ENCODE peak calls at places on chromosomes 12 and 14, in four cellular contexts. One of them, this sample, is unnamed.

GRCh38 chr12:49060237-49061156 is at the start of gene KMT2D:
- DNase-seq in K562: peak; percentile 90
- DNase-seq in HepG2: peak; percentile 84
- DNase-seq in SK-N-SH: peak; percentile 95
- DNase-seq in this sample: peak; percentile 92

GRCh38 chr14:20609215-20610001 is 18.2 kb upstream of the RNASE12 start:
- DNase-seq in SK-N-SH: peak; percentile 75
- DNase-seq in HepG2: peak; percentile 96
- DNase-seq in K562: peak; percentile 66
- DNase-seq in this sample: peak; percentile 59

GRCh38 chr12:77845831-77846230 is 15.1 kb downstream of the NAV3 start:
- DNase-seq in HepG2: no peak
- DNase-seq in K562: no peak
- DNase-seq in SK-N-SH: no peak
- DNase-seq in this sample: no peak

GRCh38 chr14:20934148-20934762 is 21.0 kb upstream of the RNASE2 start:
- DNase-seq in SK-N-SH: peak; percentile 27
- DNase-seq in HepG2: no peak
- DNase-seq in K562: peak; percentile 72
- DNase-seq in this sample: peak; percentile 90

GRCh38 chr14:31660191-31660590 is 99.0 kb downstream of the NUBPL start:
- DNase-seq in SK-N-SH: no peak
- DNase-seq in K562: no peak
- DNase-seq in HepG2: no peak
- DNase-seq in this sample: no peak

GRCh38 chr14:37985826-37986470 is 221.8 kb upstream of the SSTR1 start:
- DNase-seq in K562: peak; percentile 5
- DNase-seq in HepG2: peak; percentile 77
- DNase-seq in SK-N-SH: peak; percentile 2
- DNase-seq in this sample: peak; percentile 59

GRCh38 chr14:67526676-67527459 is 6.2 kb upstream of the PLEKHH1 start:
- DNase-seq in SK-N-SH: peak; percentile 65
- DNase-seq in HepG2: peak; percentile 43
- DNase-seq in K562: peak; percentile 49
- DNase-seq in this sample: peak; percentile 62

GRCh38 chr14:89178802-89179201 is 238.2 kb downstream of the FOXN3 start:
- DNase-seq in HepG2: no peak
- DNase-seq in K562: no peak
- DNase-seq in SK-N-SH: no peak
- DNase-seq in this sample: no peak

GRCh38 chr12:51238037-51238509 is 553 bp upstream of the DAZAP2 start:
- DNase-seq in HepG2: no peak
- DNase-seq in SK-N-SH: peak; percentile 31
- DNase-seq in K562: no peak
- DNase-seq in this sample: no peak

GRCh38 chr12:99918003-99918402 is 66.7 kb downstream of the ANKS1B start:
- DNase-seq in HepG2: no peak
- DNase-seq in K562: no peak
- DNase-seq in SK-N-SH: no peak
- DNase-seq in this sample: no peak

GRCh38 chr12:29698756-29699155 is 85.0 kb downstream of the TMTC1 start:
- DNase-seq in HepG2: no peak
- DNase-seq in SK-N-SH: no peak
- DNase-seq in K562: no peak
- DNase-seq in this sample: no peak

GRCh38 chr12:7101694-7102131 is 7.3 kb downstream of the C1RL start:
- DNase-seq in SK-N-SH: no peak
- DNase-seq in HepG2: no peak
- DNase-seq in K562: no peak
- DNase-seq in this sample: no peak

GRCh38 chr14:96095581-96096476 is 56.7 kb downstream of the C14orf132 start:
- DNase-seq in SK-N-SH: peak; percentile 82
- DNase-seq in HepG2: peak; percentile 55
- DNase-seq in K562: no peak
- DNase-seq in this sample: no peak

GRCh38 chr12:88935856-88936255 is 355.6 kb upstream of the KITLG start:
- DNase-seq in K562: no peak
- DNase-seq in SK-N-SH: no peak
- DNase-seq in HepG2: no peak
- DNase-seq in this sample: no peak

GRCh38 chr12:117143008-117143532 is 43.9 kb upstream of the TESC start:
- DNase-seq in K562: no peak
- DNase-seq in SK-N-SH: peak; percentile 37
- DNase-seq in HepG2: peak; percentile 92
- DNase-seq in this sample: no peak

GRCh38 chr14:101191882-101192660 is 288.5 kb upstream of the RTL1 start:
- DNase-seq in SK-N-SH: no peak
- DNase-seq in HepG2: no peak
- DNase-seq in K562: no peak
- DNase-seq in this sample: no peak

GRCh38 chr12:14913381-14913781 is 25.0 kb downstream of the ERP27 start:
- DNase-seq in SK-N-SH: no peak
- DNase-seq in HepG2: no peak
- DNase-seq in K562: no peak
- DNase-seq in this sample: no peak

GRCh38 chr12:47067778-47068431 is 11.5 kb upstream of the PCED1B start:
- DNase-seq in K562: no peak
- DNase-seq in HepG2: no peak
- DNase-seq in SK-N-SH: no peak
- DNase-seq in this sample: no peak

GRCh38 chr14:100381386-100382105 is 58.4 kb downstream of the SLC25A47 start:
- DNase-seq in HepG2: no peak
- DNase-seq in SK-N-SH: no peak
- DNase-seq in K562: no peak
- DNase-seq in this sample: no peak

GRCh38 chr14:67532998-67533753 is at the start of gene PLEKHH1:
- DNase-seq in K562: peak; percentile 68
- DNase-seq in SK-N-SH: peak; percentile 91
- DNase-seq in HepG2: peak; percentile 49
- DNase-seq in this sample: peak; percentile 75

GRCh38 chr12:59121466-59121865 is 201.2 kb upstream of the LRIG3 start:
- DNase-seq in SK-N-SH: no peak
- DNase-seq in K562: no peak
- DNase-seq in HepG2: no peak
- DNase-seq in this sample: no peak

GRCh38 chr14:103284574-103285467 is 49.2 kb upstream of the EIF5 start:
- DNase-seq in K562: no peak
- DNase-seq in HepG2: peak; percentile 32
- DNase-seq in SK-N-SH: no peak
- DNase-seq in this sample: no peak

GRCh38 chr12:7970475-7971252 is 34.7 kb upstream of the SLC2A3 start:
- DNase-seq in SK-N-SH: peak; percentile 86
- DNase-seq in HepG2: no peak
- DNase-seq in K562: peak; percentile 88
- DNase-seq in this sample: peak; percentile 96

GRCh38 chr14:28813810-28814209 is 47.2 kb downstream of the FOXG1 start:
- DNase-seq in K562: no peak
- DNase-seq in HepG2: no peak
- DNase-seq in SK-N-SH: no peak
- DNase-seq in this sample: no peak

GRCh38 chr12:50925342-50925651 is 27.0 kb upstream of the HIGD1C start:
- DNase-seq in SK-N-SH: no peak
- DNase-seq in HepG2: no peak
- DNase-seq in K562: no peak
- DNase-seq in this sample: peak; percentile 28

DNA sequence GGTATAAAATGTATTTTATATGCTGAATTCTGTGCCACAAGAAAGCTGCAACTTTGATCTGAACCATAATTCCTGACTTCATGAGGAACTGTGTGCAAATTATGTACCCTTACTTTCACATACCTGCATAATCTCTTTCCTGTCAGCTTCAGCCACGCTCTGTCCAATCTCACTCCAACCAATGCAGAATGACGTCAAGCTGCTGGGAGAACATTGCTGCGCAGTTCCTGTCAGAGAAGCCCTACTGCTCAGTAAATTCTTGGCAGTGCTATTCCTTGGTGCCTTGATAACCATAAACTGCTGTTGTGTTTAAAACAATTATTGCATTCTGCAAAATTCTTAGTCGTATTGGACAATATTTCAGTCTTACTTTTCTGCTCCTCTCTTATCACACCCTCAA is 274.7 kb upstream of the NOVA1 start:
- DNase-seq in HepG2: no peak
- DNase-seq in SK-N-SH: no peak
- DNase-seq in K562: no peak
- DNase-seq in this sample: no peak
- TF ChIP-seq FOXJ3 in HepG2: no peak
- TF ChIP-seq FOXJ3 in SK-N-SH: no peak
- TF ChIP-seq FOXJ3 in K562: no peak
- TF ChIP-seq FOXJ3 in this sample: no peak

GRCh38 chr12:11545438-11546330 is 103.8 kb upstream of the ETV6 start:
- DNase-seq in K562: no peak
- DNase-seq in SK-N-SH: peak; percentile 47
- DNase-seq in HepG2: no peak
- DNase-seq in this sample: no peak
- TF ChIP-seq FOXJ3 in K562: no peak
- TF ChIP-seq FOXJ3 in SK-N-SH: no peak
- TF ChIP-seq FOXJ3 in HepG2: no peak
- TF ChIP-seq FOXJ3 in this sample: no peak

GRCh38 chr12:113055594-113056380 is 743 bp upstream of the DTX1 start:
- DNase-seq in HepG2: no peak
- DNase-seq in K562: no peak
- DNase-seq in SK-N-SH: no peak
- DNase-seq in this sample: no peak
- TF ChIP-seq FOXJ3 in HepG2: no peak
- TF ChIP-seq FOXJ3 in K562: no peak
- TF ChIP-seq FOXJ3 in SK-N-SH: no peak
- TF ChIP-seq FOXJ3 in this sample: no peak

DNA sequence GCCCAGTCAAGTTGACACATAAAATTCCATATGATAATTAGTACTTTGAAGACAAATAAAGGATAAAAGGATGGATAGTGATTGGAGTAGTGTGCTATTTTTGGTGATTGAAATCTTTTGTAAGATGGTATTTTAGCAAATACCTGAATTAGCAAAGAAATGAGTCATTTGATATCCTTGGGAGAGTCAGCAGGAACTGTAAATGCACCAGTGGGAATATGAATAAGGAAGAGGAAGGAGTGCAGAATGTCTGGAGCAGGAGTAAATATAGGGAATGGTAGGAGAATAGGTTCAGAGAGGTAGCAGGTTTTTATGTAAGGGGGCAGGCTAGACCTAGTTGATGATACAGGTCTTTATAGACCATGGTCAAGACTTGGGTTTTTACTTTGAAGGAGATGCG is 74.9 kb downstream of the TRMT5 start:
- DNase-seq in SK-N-SH: no peak
- DNase-seq in K562: no peak
- DNase-seq in HepG2: no peak
- DNase-seq in this sample: no peak
- TF ChIP-seq FOXJ3 in SK-N-SH: no peak
- TF ChIP-seq FOXJ3 in K562: no peak
- TF ChIP-seq FOXJ3 in HepG2: no peak
- TF ChIP-seq FOXJ3 in this sample: no peak

DNA sequence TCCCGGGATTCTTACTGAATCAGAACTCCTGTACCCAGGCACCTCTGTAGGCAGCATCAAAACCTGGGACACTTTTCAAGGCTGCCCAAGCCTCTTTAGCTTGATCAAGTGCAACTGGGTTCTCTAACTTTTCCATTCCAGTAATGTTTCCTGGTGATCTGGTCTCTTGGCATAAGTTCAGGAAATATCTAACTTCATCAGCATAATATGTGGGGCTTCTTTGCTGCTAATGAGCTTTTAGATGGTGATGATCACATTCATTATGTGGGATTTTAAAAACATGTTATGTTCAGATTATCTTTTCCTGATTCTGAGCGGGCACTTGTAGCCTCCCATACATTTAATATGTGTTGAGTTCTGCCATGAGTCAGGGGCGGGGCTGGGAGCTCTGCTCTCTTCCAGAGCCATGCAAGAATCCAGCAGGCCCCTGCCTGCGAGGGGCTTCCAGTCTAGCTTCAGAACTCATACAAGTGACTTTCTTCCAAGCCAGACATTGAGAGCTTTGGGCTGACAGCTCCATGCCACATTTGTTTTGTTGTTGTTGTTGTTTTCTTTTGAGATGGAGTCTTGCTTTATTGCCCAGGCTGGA is 39.5 kb upstream of the RIN3 start:
- DNase-seq in K562: no peak
- DNase-seq in HepG2: no peak
- DNase-seq in SK-N-SH: no peak
- DNase-seq in this sample: no peak
- TF ChIP-seq FOXJ3 in K562: no peak
- TF ChIP-seq FOXJ3 in HepG2: no peak
- TF ChIP-seq FOXJ3 in SK-N-SH: no peak
- TF ChIP-seq FOXJ3 in this sample: no peak

GRCh38 chr12:112843272-112843671 is 51.7 kb downstream of the RPH3A start:
- DNase-seq in SK-N-SH: peak; percentile 67
- DNase-seq in HepG2: no peak
- DNase-seq in K562: no peak
- DNase-seq in this sample: no peak

GRCh38 chr12:112841240-112841639 is 49.7 kb downstream of the RPH3A start:
- DNase-seq in HepG2: no peak
- DNase-seq in K562: no peak
- DNase-seq in SK-N-SH: no peak
- DNase-seq in this sample: no peak

GRCh38 chr12:112839386-112839972 is 47.9 kb downstream of the RPH3A start:
- DNase-seq in K562: no peak
- DNase-seq in SK-N-SH: no peak
- DNase-seq in HepG2: peak; percentile 85
- DNase-seq in this sample: no peak

GRCh38 chr12:112842441-112842840 is 50.9 kb downstream of the RPH3A start:
- DNase-seq in SK-N-SH: no peak
- DNase-seq in K562: no peak
- DNase-seq in HepG2: no peak
- DNase-seq in this sample: no peak

GRCh38 chr12:112841891-112842290 is 50.3 kb downstream of the RPH3A start:
- DNase-seq in HepG2: no peak
- DNase-seq in K562: no peak
- DNase-seq in SK-N-SH: no peak
- DNase-seq in this sample: no peak
- TF ChIP-seq FOXJ3 in HepG2: no peak
- TF ChIP-seq FOXJ3 in K562: no peak
- TF ChIP-seq FOXJ3 in SK-N-SH: no peak
- TF ChIP-seq FOXJ3 in this sample: no peak

GRCh38 chr14:36067428-36068187 is 108.9 kb downstream of the PTCSC3 start:
- DNase-seq in SK-N-SH: no peak
- DNase-seq in HepG2: no peak
- DNase-seq in K562: no peak
- DNase-seq in this sample: no peak
- TF ChIP-seq FOXJ3 in SK-N-SH: no peak
- TF ChIP-seq FOXJ3 in HepG2: no peak
- TF ChIP-seq FOXJ3 in K562: no peak
- TF ChIP-seq FOXJ3 in this sample: no peak

This sample was measured in WTC11.